ENCODE peak calls at places on chromosomes 11 and 22, in eight cellular contexts. F, B, H, Y, Q, V, R and J are unnamed samples.

GRCh38 chr11:13016415-13016814 is 7.3 kb downstream of the RASSF10 start:
- DNase-seq in F (no peak), B (no peak), H (peak; percentile 64), Y (no peak), Q (peak; percentile 20), V (no peak), R (no peak), J (peak; percentile 44)

GRCh38 chr11:11296434-11296833 is 56.6 kb downstream of the CSNK2A3 start:
- DNase-seq in F (no peak), B (no peak), H (no peak), Y (no peak), Q (no peak), V (no peak), R (no peak), J (no peak)

GRCh38 chr22:43319661-43320486 is 23.3 kb downstream of the SCUBE1 start:
- DNase-seq in F (no peak), B (no peak), H (no peak), Y (no peak), Q (no peak), V (no peak), R (no peak), J (no peak)

GRCh38 chr11:11789735-11790369 is 51.9 kb upstream of the USP47 start:
- DNase-seq in F (peak; percentile 9), B (no peak), H (peak; percentile 17), Y (no peak), Q (peak; percentile 15), V (no peak), R (no peak), J (no peak)

GRCh38 chr11:12206529-12206928 is 96.1 kb downstream of the MICAL2 start:
- DNase-seq in F (no peak), B (no peak), H (no peak), Y (no peak), Q (no peak), V (no peak), R (no peak), J (no peak)

GRCh38 chr11:96310236-96310635 is 32.8 kb downstream of the MAML2 start:
- DNase-seq in F (no peak), B (no peak), H (no peak), Y (no peak), Q (no peak), V (no peak), R (no peak), J (no peak)

GRCh38 chr22:49664371-49664881 is 163.2 kb downstream of the BRD1 start:
- DNase-seq in F (no peak), B (no peak), H (no peak), Y (no peak), Q (no peak), V (no peak), R (no peak), J (no peak)

GRCh38 chr11:73157141-73158010 is 15.3 kb upstream of the FCHSD2 start:
- DNase-seq in F (no peak), B (no peak), H (no peak), Y (no peak), Q (peak; percentile 81), V (no peak), R (no peak), J (no peak)

GRCh38 chr11:64726211-64726641 is 3.2 kb upstream of the NRXN2 start:
- DNase-seq in F (no peak), B (no peak), H (no peak), Y (no peak), Q (no peak), V (no peak), R (no peak), J (no peak)

GRCh38 chr11:126405374-126405773 is 49.9 kb downstream of the ST3GAL4 start:
- DNase-seq in F (no peak), B (no peak), H (peak; percentile 43), Y (no peak), Q (no peak), V (no peak), R (no peak), J (peak; percentile 21)

GRCh38 chr11:7570938-7571337 is 57.1 kb downstream of the PPFIBP2 start:
- DNase-seq in F (no peak), B (no peak), H (no peak), Y (no peak), Q (no peak), V (no peak), R (no peak), J (no peak)